ENCODE peak calls at places on chromosome 3, in four cellular contexts. C is K562, W is endothelial cell of umbilical vein, J is IMR-90. H is an unnamed sample.
A peak's percentile ranks its signal among the peaks of the same experiment; 100 is the strongest.

GRCh38 chr3:55521086-55522060 is 34.3 kb upstream of the WNT5A start:
- DNase-seq in W (no peak), J (no peak), C (no peak), H (no peak)

GRCh38 chr3:35648347-35648746 is 9.0 kb downstream of the ARPP21 start:
- DNase-seq in C (no peak), J (peak; percentile 1), W (no peak), H (no peak)

GRCh38 chr3:188415196-188415595 is 261.2 kb downstream of the LPP start:
- DNase-seq in J (peak; percentile 33), C (no peak), W (no peak), H (no peak)

GRCh38 chr3:23667536-23668429 is 138.0 kb upstream of the UBE2E1 start:
- DNase-seq in J (peak; percentile 72), W (no peak), C (no peak), H (no peak)

GRCh38 chr3:99645277-99646106 is 7.1 kb downstream of the COL8A1 start:
- DNase-seq in J (peak; percentile 81), W (peak; percentile 76), C (peak; percentile 8), H (no peak)

GRCh38 chr3:55000546-55000945 is 72.7 kb upstream of the LRTM1 start:
- DNase-seq in W (no peak), J (peak; percentile 93), C (no peak), H (no peak)

GRCh38 chr3:28916713-28917499 is 364.0 kb upstream of the RBMS3 start:
- DNase-seq in C (no peak), W (peak; percentile 96), J (peak; percentile 65), H (peak; percentile 61)

GRCh38 chr3:126258670-126259069 is 78.3 kb upstream of the ALDH1L1 start:
- DNase-seq in C (peak; percentile 59), W (no peak), J (no peak), H (no peak)

GRCh38 chr3:16740531-16740930 is 135.3 kb upstream of the DAZL start:
- DNase-seq in W (no peak), C (no peak), J (no peak), H (no peak)

GRCh38 chr3:69130689-69131088 is 8.3 kb upstream of the LMOD3 start:
- DNase-seq in J (no peak), W (no peak), C (no peak), H (no peak)

GRCh38 chr3:173396191-173397041 is 1.1 kb upstream of the NLGN1 start:
- DNase-seq in C (no peak), W (peak; percentile 50), J (no peak), H (no peak)

GRCh38 chr3:12932754-12933153 is 91.4 kb upstream of the RPL32 start:
- DNase-seq in W (no peak), C (no peak), J (no peak), H (no peak)

GRCh38 chr3:141646760-141647561 is 91.1 kb upstream of the RNF7 start:
- DNase-seq in W (peak; percentile 58), C (peak; percentile 65), J (peak; percentile 62), H (no peak)

GRCh38 chr3:141643391-141643790 is 94.7 kb upstream of the RNF7 start:
- DNase-seq in C (no peak), J (peak; percentile 41), W (no peak), H (no peak)

GRCh38 chr3:141642215-141642614 is 95.9 kb upstream of the RNF7 start:
- DNase-seq in C (no peak), J (no peak), W (no peak), H (no peak)

GRCh38 chr3:141644931-141645330 is 93.2 kb upstream of the RNF7 start:
- DNase-seq in J (peak; percentile 51), C (peak; percentile 74), W (peak; percentile 43), H (no peak)

DNA sequence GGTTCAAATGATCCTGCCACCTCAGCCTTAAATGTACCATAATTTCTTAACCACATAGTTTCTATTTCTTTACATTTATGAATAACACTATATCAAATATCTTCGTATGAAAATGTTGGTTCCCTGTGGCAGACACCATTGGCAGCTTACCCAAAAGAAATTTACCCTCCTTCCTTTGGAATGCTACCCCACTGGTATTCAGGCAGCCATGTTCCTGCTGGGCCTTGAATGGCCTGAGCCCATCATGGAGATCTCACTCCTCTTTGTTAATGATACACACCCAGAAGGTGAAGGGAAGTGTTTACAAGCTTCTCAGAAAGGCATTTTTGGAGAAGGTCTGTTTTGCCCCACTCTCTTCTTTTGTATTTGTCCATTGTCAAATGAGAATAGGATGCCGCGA is 94.3 kb upstream of the RNF7 start:
- DNase-seq in C (no peak), J (no peak), W (no peak), H (no peak)
- TF ChIP-seq FOS in C (no peak), J (no peak), W (no peak), H (no peak)

DNA sequence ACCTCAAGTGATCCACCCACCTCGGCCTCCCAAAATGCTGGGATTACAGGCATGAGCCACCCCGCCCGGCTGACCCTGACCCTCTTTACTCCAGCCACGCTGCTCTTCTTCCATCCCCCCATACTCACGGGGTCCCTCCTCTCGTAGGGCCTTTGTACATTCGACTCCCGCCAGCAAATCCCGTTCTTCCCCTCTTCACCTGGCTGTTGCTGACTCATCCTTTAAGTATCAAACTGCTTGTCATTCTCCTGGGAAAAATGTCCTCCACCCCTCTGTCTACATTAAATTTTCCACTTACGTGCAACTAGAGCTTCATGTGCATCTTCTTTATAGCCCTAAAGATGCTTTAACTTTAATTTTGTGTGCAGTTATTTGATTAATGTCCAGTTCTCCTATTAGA is 203.1 kb downstream of the OPA1 start:
- DNase-seq in W (no peak), J (no peak), C (peak; percentile 19), H (no peak)
- TF ChIP-seq FOS in W (no peak), J (no peak), C (no peak), H (no peak)

GRCh38 chr3:116140100-116140689 is 305.1 kb downstream of the LSAMP start:
- DNase-seq in C (peak; percentile 23), W (peak; percentile 1), J (peak; percentile 47), H (no peak)
- TF ChIP-seq FOS in C (no peak), W (no peak), J (no peak), H (no peak)

GRCh38 chr3:86801921-86802320 is 189.0 kb downstream of the VGLL3 start:
- DNase-seq in J (peak; percentile 61), C (no peak), W (no peak), H (no peak)
- TF ChIP-seq FOS in J (no peak), C (no peak), W (no peak), H (no peak)